ENCODE peak calls at places on chromosomes 16 and 17, in four cellular contexts. One of them, this sample, is unnamed.
A peak's percentile ranks its signal among the peaks of the same experiment; 100 is the strongest.

GRCh38 chr16:30665830-30666190 is 7.6 kb downstream of the FBRS start:
- DNase-seq in WTC11: no peak
- DNase-seq in GM12878: no peak
- DNase-seq in HCT116: no peak
- DNase-seq in this sample: no peak

GRCh38 chr17:75088902-75089417 is 1.2 kb downstream of the SLC16A5 start:
- DNase-seq in HCT116: no peak
- DNase-seq in GM12878: no peak
- DNase-seq in WTC11: no peak
- DNase-seq in this sample: no peak

GRCh38 chr16:11283820-11284248 is 2.7 kb upstream of the PRM1 start:
- DNase-seq in HCT116: no peak
- DNase-seq in WTC11: no peak
- DNase-seq in GM12878: no peak
- DNase-seq in this sample: no peak

GRCh38 chr17:42026821-42027539 is 7.1 kb downstream of the NKIRAS2 start:
- DNase-seq in GM12878: no peak
- DNase-seq in WTC11: no peak
- DNase-seq in HCT116: no peak
- DNase-seq in this sample: no peak

GRCh38 chr17:10574324-10574723 is 24.9 kb upstream of the MYH2 start:
- DNase-seq in HCT116: no peak
- DNase-seq in GM12878: no peak
- DNase-seq in WTC11: no peak
- DNase-seq in this sample: no peak

GRCh38 chr16:89871895-89872294 is 1.5 kb upstream of the TCF25 start:
- DNase-seq in HCT116: no peak
- DNase-seq in GM12878: no peak
- DNase-seq in WTC11: no peak
- DNase-seq in this sample: no peak

GRCh38 chr16:75804368-75804767 is 78.1 kb upstream of the CPHXL start:
- DNase-seq in HCT116: no peak
- DNase-seq in WTC11: no peak
- DNase-seq in GM12878: no peak
- DNase-seq in this sample: no peak

GRCh38 chr16:85947511-85948509 is 48.8 kb downstream of the IRF8 start:
- DNase-seq in WTC11: no peak
- DNase-seq in HCT116: no peak
- DNase-seq in GM12878: peak; percentile 90
- DNase-seq in this sample: no peak

GRCh38 chr17:67223924-67224323 is 21.1 kb downstream of the HELZ start:
- DNase-seq in HCT116: no peak
- DNase-seq in GM12878: no peak
- DNase-seq in WTC11: no peak
- DNase-seq in this sample: peak; percentile 54

GRCh38 chr17:83116311-83116771 is 36.9 kb downstream of the METRNL start:
- DNase-seq in HCT116: no peak
- DNase-seq in WTC11: no peak
- DNase-seq in GM12878: no peak
- DNase-seq in this sample: no peak

GRCh38 chr16:16143038-16143763 is 80.1 kb downstream of the ABCC6 start:
- DNase-seq in HCT116: no peak
- DNase-seq in WTC11: peak; percentile 63
- DNase-seq in GM12878: no peak
- DNase-seq in this sample: peak; percentile 63

GRCh38 chr17:29059281-29059680 is 16.3 kb downstream of the PIPOX start:
- DNase-seq in GM12878: no peak
- DNase-seq in WTC11: no peak
- DNase-seq in HCT116: no peak
- DNase-seq in this sample: no peak

GRCh38 chr17:57948169-57948554 is 7.0 kb downstream of the CUEDC1 start:
- DNase-seq in HCT116: no peak
- DNase-seq in WTC11: no peak
- DNase-seq in GM12878: no peak
- DNase-seq in this sample: no peak

GRCh38 chr16:73956592-73957495 is 339.8 kb upstream of the PSMD7 start:
- DNase-seq in HCT116: peak; percentile 32
- DNase-seq in WTC11: peak; percentile 73
- DNase-seq in GM12878: peak; percentile 2
- DNase-seq in this sample: peak; percentile 56

GRCh38 chr17:51487947-51488346 is 227.6 kb downstream of the UTP18 start:
- DNase-seq in HCT116: peak; percentile 77
- DNase-seq in GM12878: no peak
- DNase-seq in WTC11: peak; percentile 33
- DNase-seq in this sample: peak; percentile 58

GRCh38 chr16:88561485-88562369 is 8.5 kb upstream of the ZC3H18 start:
- DNase-seq in WTC11: peak; percentile 61
- DNase-seq in GM12878: no peak
- DNase-seq in HCT116: peak; percentile 36
- DNase-seq in this sample: peak; percentile 68

GRCh38 chr17:73304971-73305786 is 6.6 kb downstream of the CDC42EP4 start:
- DNase-seq in HCT116: peak; percentile 55
- DNase-seq in WTC11: peak; percentile 52
- DNase-seq in GM12878: no peak
- DNase-seq in this sample: peak; percentile 53

GRCh38 chr16:71645450-71645849 is 19.5 kb downstream of the MARVELD3 start:
- DNase-seq in WTC11: no peak
- DNase-seq in GM12878: no peak
- DNase-seq in HCT116: no peak
- DNase-seq in this sample: peak; percentile 64

GRCh38 chr16:10523025-10523424 is 57.4 kb downstream of the EMP2 start:
- DNase-seq in GM12878: no peak
- DNase-seq in WTC11: no peak
- DNase-seq in HCT116: no peak
- DNase-seq in this sample: no peak

GRCh38 chr17:50101346-50102163 is 6.4 kb downstream of the PDK2 start:
- DNase-seq in WTC11: no peak
- DNase-seq in HCT116: no peak
- DNase-seq in GM12878: no peak
- DNase-seq in this sample: no peak

GRCh38 chr17:1123397-1124237 is 56.2 kb downstream of the ABR start:
- DNase-seq in HCT116: no peak
- DNase-seq in WTC11: peak; percentile 36
- DNase-seq in GM12878: no peak
- DNase-seq in this sample: no peak

GRCh38 chr16:35795361-35796029 is 2336.1 kb downstream of the TP53TG3F start:
- DNase-seq in HCT116: no peak
- DNase-seq in WTC11: no peak
- DNase-seq in GM12878: no peak
- DNase-seq in this sample: no peak

GRCh38 chr17:17546399-17547185 is 44.9 kb downstream of the PEMT start:
- DNase-seq in GM12878: no peak
- DNase-seq in HCT116: no peak
- DNase-seq in WTC11: no peak
- DNase-seq in this sample: no peak

GRCh38 chr17:7413346-7413985 is 5.8 kb downstream of the NLGN2 start:
- DNase-seq in GM12878: no peak
- DNase-seq in WTC11: no peak
- DNase-seq in HCT116: no peak
- DNase-seq in this sample: no peak

GRCh38 chr17:50672831-50673551 is 34.7 kb downstream of the ANKRD40 start:
- DNase-seq in GM12878: no peak
- DNase-seq in HCT116: no peak
- DNase-seq in WTC11: no peak
- DNase-seq in this sample: no peak

GRCh38 chr17:180380-181212 is 854 bp downstream of the DOC2B start:
- DNase-seq in HCT116: no peak
- DNase-seq in GM12878: no peak
- DNase-seq in WTC11: no peak
- DNase-seq in this sample: peak; percentile 43

GRCh38 chr17:7077911-7078546 is 2.0 kb downstream of the CLEC10A start:
- DNase-seq in GM12878: no peak
- DNase-seq in WTC11: no peak
- DNase-seq in HCT116: no peak
- DNase-seq in this sample: no peak

GRCh38 chr17:64171041-64171440 is 41.1 kb upstream of the ERN1 start:
- DNase-seq in HCT116: no peak
- DNase-seq in WTC11: no peak
- DNase-seq in GM12878: no peak
- DNase-seq in this sample: no peak

GRCh38 chr16:72990571-72990970 is 57.4 kb downstream of the ZFHX3 start:
- DNase-seq in GM12878: no peak
- DNase-seq in HCT116: no peak
- DNase-seq in WTC11: no peak
- DNase-seq in this sample: no peak

GRCh38 chr17:29980261-29980660 is 38.8 kb downstream of the EFCAB5 start:
- DNase-seq in HCT116: no peak
- DNase-seq in WTC11: no peak
- DNase-seq in GM12878: no peak
- DNase-seq in this sample: no peak

GRCh38 chr17:47102914-47103313 is 86.2 kb downstream of the CDC27 start:
- DNase-seq in WTC11: no peak
- DNase-seq in HCT116: no peak
- DNase-seq in GM12878: no peak
- DNase-seq in this sample: no peak

GRCh38 chr17:18043491-18043890 is 4.3 kb downstream of the GID4 start:
- DNase-seq in HCT116: peak; percentile 12
- DNase-seq in GM12878: no peak
- DNase-seq in WTC11: no peak
- DNase-seq in this sample: no peak

DNA sequence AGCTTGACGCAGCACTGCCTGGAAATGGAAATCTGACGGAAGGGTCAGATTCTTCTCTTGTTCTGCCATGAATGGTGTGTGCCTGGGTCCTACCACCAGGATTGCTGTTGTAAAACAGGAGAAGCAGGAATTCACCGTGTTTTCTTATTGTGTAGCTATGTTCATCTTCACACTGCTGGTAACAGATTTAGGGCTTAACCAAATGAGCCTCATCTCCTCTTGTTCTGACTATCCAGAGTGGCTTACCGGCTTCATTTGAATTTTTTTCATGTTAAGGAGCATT is 97.3 kb upstream of the CHMP6 start:
- DNase-seq in HCT116: no peak
- DNase-seq in GM12878: no peak
- DNase-seq in WTC11: no peak
- DNase-seq in this sample: no peak
- TF ChIP-seq SP1 in HCT116: no peak
- TF ChIP-seq SP1 in GM12878: no peak
- TF ChIP-seq SP1 in WTC11: no peak
- TF ChIP-seq SP1 in this sample: no peak

GRCh38 chr17:69723741-69724140 is 309.2 kb downstream of the MAP2K6 start:
- DNase-seq in GM12878: no peak
- DNase-seq in HCT116: no peak
- DNase-seq in WTC11: no peak
- DNase-seq in this sample: no peak
- TF ChIP-seq SP1 in GM12878: no peak
- TF ChIP-seq SP1 in HCT116: no peak
- TF ChIP-seq SP1 in WTC11: no peak
- TF ChIP-seq SP1 in this sample: no peak

GRCh38 chr16:2682209-2683021 is at the start of gene KCTD5:
- DNase-seq in GM12878: peak; percentile 74
- DNase-seq in WTC11: peak; percentile 95
- DNase-seq in HCT116: peak; percentile 93
- DNase-seq in this sample: peak; percentile 96
- TF ChIP-seq SP1 in GM12878: peak; percentile 92
- TF ChIP-seq SP1 in WTC11: peak; percentile 100
- TF ChIP-seq SP1 in HCT116: peak; percentile 96
- TF ChIP-seq SP1 in this sample: peak; percentile 89

GRCh38 chr16:65816556-65816955 is 549.9 kb upstream of the CDH5 start:
- DNase-seq in HCT116: no peak
- DNase-seq in WTC11: no peak
- DNase-seq in GM12878: no peak
- DNase-seq in this sample: no peak
- TF ChIP-seq SP1 in HCT116: no peak
- TF ChIP-seq SP1 in WTC11: no peak
- TF ChIP-seq SP1 in GM12878: no peak
- TF ChIP-seq SP1 in this sample: no peak

GRCh38 chr16:14024300-14024699 is 46.8 kb upstream of the MRTFB start:
- DNase-seq in WTC11: no peak
- DNase-seq in GM12878: no peak
- DNase-seq in HCT116: no peak
- DNase-seq in this sample: no peak
- TF ChIP-seq SP1 in WTC11: no peak
- TF ChIP-seq SP1 in GM12878: no peak
- TF ChIP-seq SP1 in HCT116: no peak
- TF ChIP-seq SP1 in this sample: no peak

GRCh38 chr17:12282056-12282455 is 261.4 kb downstream of the MAP2K4 start:
- DNase-seq in HCT116: no peak
- DNase-seq in WTC11: no peak
- DNase-seq in GM12878: no peak
- DNase-seq in this sample: no peak
- TF ChIP-seq SP1 in HCT116: no peak
- TF ChIP-seq SP1 in WTC11: no peak
- TF ChIP-seq SP1 in GM12878: no peak
- TF ChIP-seq SP1 in this sample: no peak

DNA sequence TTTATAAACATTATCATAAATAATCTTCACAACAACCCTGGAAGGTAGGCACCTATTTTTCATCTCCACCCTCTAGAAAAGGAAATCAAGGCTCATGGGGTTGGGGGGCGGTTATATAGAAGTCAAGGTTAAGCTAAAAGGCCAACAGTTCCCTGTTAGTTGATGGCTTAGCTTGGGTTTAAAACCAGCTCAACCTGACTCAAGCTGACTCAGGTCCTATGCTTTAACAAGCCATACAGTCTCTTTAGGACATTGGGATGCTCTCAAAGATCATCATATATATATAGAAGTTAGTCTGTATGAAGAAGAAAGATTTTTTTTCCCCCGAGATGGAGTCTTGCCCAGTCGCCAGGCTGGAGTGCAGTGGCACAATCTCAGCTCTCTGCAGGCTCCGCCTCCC is 44.8 kb upstream of the MED13 start:
- DNase-seq in WTC11: no peak
- DNase-seq in GM12878: no peak
- DNase-seq in HCT116: no peak
- DNase-seq in this sample: no peak
- TF ChIP-seq SP1 in WTC11: no peak
- TF ChIP-seq SP1 in GM12878: no peak
- TF ChIP-seq SP1 in HCT116: no peak
- TF ChIP-seq SP1 in this sample: no peak

DNA sequence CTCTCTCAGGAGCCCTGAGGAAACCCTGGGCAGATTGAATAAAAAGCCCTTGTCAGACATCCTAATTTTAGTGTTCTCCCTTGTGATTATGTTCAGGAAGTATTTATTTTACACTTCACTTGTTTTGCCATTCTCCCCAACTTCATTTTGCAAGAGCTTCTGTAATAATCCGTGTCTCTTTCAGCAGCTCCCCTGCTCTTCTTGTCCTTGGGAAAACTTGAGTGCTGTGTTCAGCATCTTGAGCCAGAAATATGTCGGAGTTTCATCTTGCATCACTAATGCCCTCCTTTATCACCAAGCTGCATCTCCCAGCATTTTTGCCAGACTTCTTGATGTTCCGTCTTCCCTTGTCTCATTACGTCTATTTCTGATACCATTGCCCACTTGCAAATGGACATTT is 486.5 kb upstream of the EEF2KMT start:
- DNase-seq in WTC11: no peak
- DNase-seq in GM12878: no peak
- DNase-seq in HCT116: no peak
- DNase-seq in this sample: no peak
- TF ChIP-seq SP1 in WTC11: no peak
- TF ChIP-seq SP1 in GM12878: no peak
- TF ChIP-seq SP1 in HCT116: no peak
- TF ChIP-seq SP1 in this sample: no peak

GRCh38 chr17:60645918-60646523 is 31.6 kb upstream of the BCAS3 start:
- DNase-seq in GM12878: no peak
- DNase-seq in WTC11: no peak
- DNase-seq in HCT116: no peak
- DNase-seq in this sample: no peak
- TF ChIP-seq SP1 in GM12878: no peak
- TF ChIP-seq SP1 in WTC11: no peak
- TF ChIP-seq SP1 in HCT116: no peak
- TF ChIP-seq SP1 in this sample: no peak

GRCh38 chr16:19804538-19805323 is 79.9 kb downstream of the GPRC5B start:
- DNase-seq in GM12878: no peak
- DNase-seq in WTC11: peak; percentile 55
- DNase-seq in HCT116: no peak
- DNase-seq in this sample: no peak
- TF ChIP-seq SP1 in GM12878: no peak
- TF ChIP-seq SP1 in WTC11: no peak
- TF ChIP-seq SP1 in HCT116: no peak
- TF ChIP-seq SP1 in this sample: no peak

This sample was measured in HEK293T.